ENCODE peak calls at places on chromosomes 4 and X, in five cellular contexts. T, J, G, H and D are unnamed samples.

GRCh38 chr4:121411151-121411744 is 30.4 kb upstream of the QRFPR start:
- DNase-seq in H (no peak), T (no peak), G (no peak), J (no peak), D (no peak)

GRCh38 chrX:41692162-41692749 is 3.5 kb downstream of the GPR34 start:
- DNase-seq in T (peak; percentile 62), H (no peak), J (no peak), G (no peak), D (no peak)

GRCh38 chr4:45120163-45120562 is 393.8 kb upstream of the GNPDA2 start:
- DNase-seq in T (no peak), H (no peak), J (no peak), G (no peak), D (no peak)

GRCh38 chrX:64204701-64205440 is 637 bp downstream of the AMER1 start:
- DNase-seq in G (peak; percentile 6), J (no peak), T (peak; percentile 34), H (peak; percentile 75), D (peak; percentile 25)

GRCh38 chr4:169899295-169899694 is 126.9 kb downstream of the MFAP3L start:
- DNase-seq in H (no peak), T (peak; percentile 91), G (peak; percentile 39), J (no peak), D (peak; percentile 34)

GRCh38 chr4:177938226-177938625 is 496.0 kb upstream of the AGA start:
- DNase-seq in J (no peak), T (no peak), G (no peak), H (no peak), D (peak; percentile 16)

GRCh38 chrX:136584545-136584944 is 52.5 kb downstream of the VGLL1 start:
- DNase-seq in J (no peak), T (no peak), H (no peak), G (no peak), D (no peak)

GRCh38 chr4:189771696-189772361 is 168.8 kb upstream of the FRG1 start:
- DNase-seq in H (no peak), G (no peak), J (no peak), T (peak; percentile 9), D (no peak)

GRCh38 chrX:24150051-24150790 is 692 bp downstream of the ZFX start:
- DNase-seq in J (peak; percentile 80), G (peak; percentile 86), H (peak; percentile 98), T (peak; percentile 92), D (peak; percentile 79)

GRCh38 chr4:141871086-141871485 is 234.7 kb downstream of the IL15 start:
- DNase-seq in T (peak; percentile 35), J (no peak), G (no peak), H (no peak), D (no peak)

GRCh38 chr4:17580969-17581368 is 4.0 kb downstream of the LAP3 start:
- DNase-seq in G (no peak), J (no peak), H (no peak), T (peak; percentile 88), D (no peak)

GRCh38 chr4:160351018-160351417 is 1248.1 kb downstream of the RAPGEF2 start:
- DNase-seq in J (no peak), G (peak; percentile 9), T (peak; percentile 5), H (no peak), D (no peak)

GRCh38 chrX:134737061-134737460 is 78.8 kb upstream of the PLAC1 start:
- DNase-seq in T (no peak), H (no peak), G (no peak), J (no peak), D (no peak)

GRCh38 chrX:101386542-101386885 is 523 bp upstream of the BTK start:
- DNase-seq in J (no peak), G (no peak), H (no peak), T (no peak), D (no peak)

GRCh38 chrX:101383679-101384078 is 2.3 kb downstream of the BTK start:
- DNase-seq in T (no peak), G (no peak), H (no peak), J (no peak), D (no peak)

GRCh38 chrX:101385795-101386541 is at the start of gene BTK:
- DNase-seq in J (no peak), G (no peak), T (no peak), H (no peak), D (no peak)

GRCh38 chrX:101388604-101389003 is 2.2 kb upstream of the RPL36A start:
- DNase-seq in T (no peak), J (no peak), H (no peak), G (no peak), D (no peak)

GRCh38 chrX:101385026-101385684 is 836 bp downstream of the BTK start:
- DNase-seq in T (no peak), H (no peak), G (no peak), J (no peak), D (no peak)
- H2AFZ ChIP-seq in T (no peak overlapping the region), H (no peak overlapping the region), G (no peak overlapping the region), J (peak overlapping the region; percentile 29), D (no peak overlapping the region)

GRCh38 chrX:53071064-53071463 is 11.1 kb upstream of the TSPYL2 start:
- DNase-seq in T (no peak), J (no peak), H (no peak), G (no peak), D (no peak)

GRCh38 chrX:53074987-53075386 is 7.2 kb upstream of the TSPYL2 start:
- DNase-seq in T (no peak), G (peak; percentile 65), J (no peak), H (no peak), D (no peak)

GRCh38 chrX:53071604-53072417 is 10.4 kb upstream of the TSPYL2 start:
- DNase-seq in H (peak; percentile 68), T (peak; percentile 41), J (no peak), G (peak; percentile 84), D (peak; percentile 89)

GRCh38 chrX:53073115-53073581 is 9.0 kb upstream of the TSPYL2 start:
- DNase-seq in J (no peak), H (no peak), T (no peak), G (no peak), D (no peak)

GRCh38 chrX:53072418-53073114 is 9.6 kb upstream of the TSPYL2 start:
- DNase-seq in T (no peak), H (no peak), J (no peak), G (no peak), D (no peak)
- H2AFZ ChIP-seq in T (no peak overlapping the region), H (no peak overlapping the region), J (no peak overlapping the region), G (no peak overlapping the region), D (peak overlapping the region; percentile 96)

DNA sequence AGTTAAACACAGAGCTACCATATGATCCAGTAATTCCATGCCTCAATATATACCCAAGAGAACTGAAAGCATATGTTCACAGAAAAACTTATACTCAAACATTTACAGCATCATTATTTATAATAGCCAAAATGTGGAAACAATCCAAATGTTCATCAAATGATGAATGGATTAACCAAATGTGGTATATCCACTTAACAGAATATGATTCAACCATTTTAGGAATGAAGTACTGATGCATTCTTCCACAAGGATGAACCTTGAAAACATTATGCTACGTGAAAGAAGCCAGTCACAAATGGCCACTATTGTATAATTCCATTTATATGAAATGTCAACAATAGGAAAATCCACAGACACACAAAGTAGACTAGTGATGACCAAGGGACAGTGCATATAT is 603.7 kb downstream of the IQCM start:
- DNase-seq in J (no peak), H (no peak), G (no peak), T (peak; percentile 58), D (no peak)
- H2AFZ ChIP-seq in J (no peak overlapping the region), H (no peak overlapping the region), G (no peak overlapping the region), T (no peak overlapping the region), D (no peak overlapping the region)

GRCh38 chr4:113468165-113469022 is 293.1 kb downstream of the CAMK2D start:
- DNase-seq in J (peak; percentile 38), G (peak; percentile 95), T (peak; percentile 100), H (peak; percentile 3), D (peak; percentile 93)
- H2AFZ ChIP-seq in J (no peak overlapping the region), G (no peak overlapping the region), T (no peak overlapping the region), H (no peak overlapping the region), D (peak overlapping the region; percentile 6)

GRCh38 chr4:48042979-48043461 is 26.4 kb downstream of the NIPAL1 start:
- DNase-seq in J (no peak), G (peak; percentile 69), H (no peak), T (no peak), D (no peak)
- H2AFZ ChIP-seq in J (no peak overlapping the region), G (no peak overlapping the region), H (no peak overlapping the region), T (no peak overlapping the region), D (peak overlapping the region; percentile 48)

GRCh38 chr4:31458813-31459212 is 738.6 kb downstream of the PCDH7 start:
- DNase-seq in J (no peak), T (peak; percentile 30), H (no peak), G (no peak), D (no peak)

GRCh38 chr4:31461425-31461824 is 741.3 kb downstream of the PCDH7 start:
- DNase-seq in J (no peak), H (no peak), T (peak; percentile 34), G (no peak), D (peak; percentile 91)

GRCh38 chr4:31455612-31456011 is 735.4 kb downstream of the PCDH7 start:
- DNase-seq in G (no peak), J (no peak), H (no peak), T (no peak), D (peak; percentile 4)
- H2AFZ ChIP-seq in G (no peak overlapping the region), J (peak overlapping the region; percentile 63), H (no peak overlapping the region), T (no peak overlapping the region), D (no peak overlapping the region)

GRCh38 chr4:156950950-156951349 is 20.6 kb downstream of the PDGFC start:
- DNase-seq in H (no peak), G (no peak), T (no peak), J (no peak), D (peak; percentile 43)
- H2AFZ ChIP-seq in H (no peak overlapping the region), G (no peak overlapping the region), T (no peak overlapping the region), J (no peak overlapping the region), D (no peak overlapping the region)